ENCODE peak calls at places on chromosomes 12 and 14, in seven cellular contexts. E is HS-5; S is NCI-H2029; J is NCI-H460; R is stimulated activated CD4-positive, alpha-beta T cell treated with anti-CD3 and anti-CD28 coated beads, Interleukin-2, amount 100 ng/mL, for 4 hours; W is activated T-cell treated with anti-CD3 and anti-CD28 coated beads, Interleukin-2, amount 50 U/mL, for 4 hours; N is sigmoid colon. I is an unnamed sample.
A peak's percentile ranks its signal among the peaks of the same experiment; 100 is the strongest.

GRCh38 chr12:75438052-75438754 is 42.4 kb upstream of the GLIPR1 start:
- DNase-seq in S (no peak), R (no peak), J (no peak), W (no peak), N (no peak), E (no peak), I (no peak)

GRCh38 chr12:131854861-131855476 is 26.8 kb downstream of the MMP17 start:
- DNase-seq in N (no peak), S (no peak), R (no peak), J (no peak), E (no peak), W (no peak), I (no peak)

GRCh38 chr12:40375076-40375475 is 150.3 kb downstream of the LRRK2 start:
- DNase-seq in W (no peak), E (no peak), S (no peak), R (no peak), J (peak; percentile 3), N (no peak), I (no peak)

GRCh38 chr12:5254703-5255102 is 177.2 kb upstream of the NTF3 start:
- DNase-seq in W (no peak), S (no peak), E (no peak), N (no peak), J (no peak), R (no peak), I (no peak)

GRCh38 chr12:19039515-19039914 is 90.0 kb upstream of the PLEKHA5 start:
- DNase-seq in W (no peak), N (no peak), S (no peak), R (no peak), J (no peak), E (no peak), I (no peak)

GRCh38 chr14:91396959-91397815 is 20.4 kb downstream of the CCDC88C start:
- DNase-seq in W (peak; percentile 30), N (no peak), J (no peak), E (no peak), S (no peak), R (peak; percentile 29), I (peak; percentile 78)

GRCh38 chr14:53999061-53999488 is 42.5 kb upstream of the BMP4 start:
- DNase-seq in J (no peak), E (peak; percentile 6), N (no peak), R (no peak), S (no peak), W (no peak), I (no peak)

GRCh38 chr12:22678175-22678574 is 53.2 kb downstream of the ETNK1 start:
- DNase-seq in W (no peak), J (no peak), S (no peak), R (no peak), N (no peak), E (no peak), I (no peak)

GRCh38 chr12:45232146-45232731 is 16.3 kb downstream of the ANO6 start:
- DNase-seq in N (no peak), W (no peak), R (no peak), S (no peak), E (no peak), J (no peak), I (no peak)